ENCODE peak calls at places on chromosomes 7 and 10, in four cellular contexts. One of them, this sample, is unnamed.

GRCh38 chr10:97731346-97732051 is 5.4 kb upstream of the ZFYVE27 start:
- DNase-seq in HCT116: no peak
- DNase-seq in T-cell: peak
- DNase-seq in NCI-H2081: peak
- DNase-seq in this sample: peak

GRCh38 chr7:51774178-51774577 is 457.6 kb upstream of the COBL start:
- DNase-seq in HCT116: no peak
- DNase-seq in T-cell: no peak
- DNase-seq in NCI-H2081: no peak
- DNase-seq in this sample: no peak

GRCh38 chr7:120877706-120878105 is 19.8 kb upstream of the TSPAN12 start:
- DNase-seq in HCT116: no peak
- DNase-seq in T-cell: no peak
- DNase-seq in NCI-H2081: no peak
- DNase-seq in this sample: no peak

GRCh38 chr7:75971961-75972763 is 22.2 kb downstream of the TMEM120A start:
- DNase-seq in HCT116: no peak
- DNase-seq in T-cell: no peak
- DNase-seq in NCI-H2081: no peak
- DNase-seq in this sample: no peak

GRCh38 chr7:136687693-136688322 is 180.6 kb upstream of the CHRM2 start:
- DNase-seq in HCT116: no peak
- DNase-seq in T-cell: no peak
- DNase-seq in NCI-H2081: peak
- DNase-seq in this sample: no peak

GRCh38 chr10:6669269-6669859 is 89.3 kb upstream of the PRKCQ start:
- DNase-seq in HCT116: peak
- DNase-seq in T-cell: no peak
- DNase-seq in NCI-H2081: peak
- DNase-seq in this sample: peak

GRCh38 chr10:117627561-117627960 is 85.0 kb downstream of the EMX2 start:
- DNase-seq in HCT116: no peak
- DNase-seq in T-cell: no peak
- DNase-seq in NCI-H2081: no peak
- DNase-seq in this sample: no peak

GRCh38 chr10:31599626-31600504 is 280.8 kb downstream of the ZEB1 start:
- DNase-seq in HCT116: no peak
- DNase-seq in T-cell: no peak
- DNase-seq in NCI-H2081: no peak
- DNase-seq in this sample: no peak

GRCh38 chr10:101851411-101852116 is 8.0 kb upstream of the KCNIP2 start:
- DNase-seq in HCT116: no peak
- DNase-seq in T-cell: no peak
- DNase-seq in NCI-H2081: no peak
- DNase-seq in this sample: no peak

GRCh38 chr10:121113906-121114305 is 262.7 kb downstream of the WDR11 start:
- DNase-seq in HCT116: no peak
- DNase-seq in T-cell: no peak
- DNase-seq in NCI-H2081: no peak
- DNase-seq in this sample: no peak

GRCh38 chr10:32957341-32958084 is 517 bp downstream of the ITGB1 start:
- DNase-seq in HCT116: no peak
- DNase-seq in T-cell: no peak
- DNase-seq in NCI-H2081: no peak
- DNase-seq in this sample: no peak

GRCh38 chr10:77667426-77668324 is 30.1 kb upstream of the KCNMA1 start:
- DNase-seq in HCT116: no peak
- DNase-seq in T-cell: no peak
- DNase-seq in NCI-H2081: peak
- DNase-seq in this sample: no peak

GRCh38 chr7:42183547-42183946 is 53.5 kb downstream of the GLI3 start:
- DNase-seq in HCT116: no peak
- DNase-seq in T-cell: no peak
- DNase-seq in NCI-H2081: no peak
- DNase-seq in this sample: no peak

GRCh38 chr7:142457146-142457703 is 199.4 kb upstream of the PRSS58 start:
- DNase-seq in HCT116: no peak
- DNase-seq in T-cell: no peak
- DNase-seq in NCI-H2081: no peak
- DNase-seq in this sample: no peak

GRCh38 chr10:35835545-35835944 is 193.4 kb upstream of the FZD8 start:
- DNase-seq in HCT116: no peak
- DNase-seq in T-cell: no peak
- DNase-seq in NCI-H2081: no peak
- DNase-seq in this sample: no peak

GRCh38 chr10:114868801-114869200 is 47.2 kb downstream of the FHIP2A start:
- DNase-seq in HCT116: no peak
- DNase-seq in T-cell: no peak
- DNase-seq in NCI-H2081: no peak
- DNase-seq in this sample: no peak

GRCh38 chr7:106462365-106462859 is 177.6 kb upstream of the NAMPT start:
- DNase-seq in HCT116: no peak
- DNase-seq in T-cell: no peak
- DNase-seq in NCI-H2081: peak
- DNase-seq in this sample: peak

GRCh38 chr7:85522070-85522469 is 335.2 kb upstream of the SEMA3D start:
- DNase-seq in HCT116: no peak
- DNase-seq in T-cell: no peak
- DNase-seq in NCI-H2081: no peak
- DNase-seq in this sample: no peak

GRCh38 chr10:28200804-28201203 is 102.1 kb downstream of the MPP7 start:
- DNase-seq in HCT116: no peak
- DNase-seq in T-cell: no peak
- DNase-seq in NCI-H2081: no peak
- DNase-seq in this sample: no peak

GRCh38 chr10:132847856-132848255 is 61.9 kb upstream of the NKX6-2 start:
- DNase-seq in HCT116: no peak
- DNase-seq in T-cell: no peak
- DNase-seq in NCI-H2081: no peak
- DNase-seq in this sample: no peak

GRCh38 chr7:142420554-142421362 is 162.9 kb upstream of the PRSS58 start:
- DNase-seq in HCT116: peak
- DNase-seq in T-cell: no peak
- DNase-seq in NCI-H2081: no peak
- DNase-seq in this sample: no peak

GRCh38 chr10:71657604-71658348 is 61.8 kb downstream of the C10orf105 start:
- DNase-seq in HCT116: no peak
- DNase-seq in T-cell: no peak
- DNase-seq in NCI-H2081: no peak
- DNase-seq in this sample: no peak

GRCh38 chr7:74242122-74242443 is 12.1 kb downstream of the RFC2 start:
- DNase-seq in HCT116: no peak
- DNase-seq in T-cell: no peak
- DNase-seq in NCI-H2081: no peak
- DNase-seq in this sample: no peak

GRCh38 chr7:77306231-77307067 is 106.8 kb upstream of the FGL2 start:
- DNase-seq in HCT116: no peak
- DNase-seq in T-cell: no peak
- DNase-seq in NCI-H2081: no peak
- DNase-seq in this sample: no peak

GRCh38 chr10:50641636-50642035 is 17.9 kb upstream of the SGMS1 start:
- DNase-seq in HCT116: no peak
- DNase-seq in T-cell: no peak
- DNase-seq in NCI-H2081: no peak
- DNase-seq in this sample: no peak

GRCh38 chr10:116748041-116748440 is 5.7 kb upstream of the HSPA12A start:
- DNase-seq in HCT116: peak
- DNase-seq in T-cell: no peak
- DNase-seq in NCI-H2081: no peak
- DNase-seq in this sample: no peak

GRCh38 chr10:7652121-7652520 is 14.6 kb downstream of the ITIH5 start:
- DNase-seq in HCT116: no peak
- DNase-seq in T-cell: no peak
- DNase-seq in NCI-H2081: no peak
- DNase-seq in this sample: no peak

GRCh38 chr7:123846217-123846891 is 1.4 kb downstream of the HYAL4 start:
- DNase-seq in HCT116: no peak
- DNase-seq in T-cell: no peak
- DNase-seq in NCI-H2081: no peak
- DNase-seq in this sample: no peak

GRCh38 chr10:119706521-119707278 is 19.1 kb upstream of the INPP5F start:
- DNase-seq in HCT116: no peak
- DNase-seq in T-cell: no peak
- DNase-seq in NCI-H2081: no peak
- DNase-seq in this sample: no peak

GRCh38 chr7:45196374-45196773 is 38.8 kb downstream of the RAMP3 start:
- DNase-seq in HCT116: no peak
- DNase-seq in T-cell: no peak
- DNase-seq in NCI-H2081: no peak
- DNase-seq in this sample: no peak

GRCh38 chr7:132819648-132820047 is 243.4 kb upstream of the PLXNA4 start:
- DNase-seq in HCT116: no peak
- DNase-seq in T-cell: no peak
- DNase-seq in NCI-H2081: no peak
- DNase-seq in this sample: no peak

GRCh38 chr10:124736491-124737136 is 7.6 kb downstream of the FAM53B start:
- DNase-seq in HCT116: no peak
- DNase-seq in T-cell: no peak
- DNase-seq in NCI-H2081: peak
- DNase-seq in this sample: no peak